ENCODE peak calls at places on chromosome 5, in seven cellular contexts. I is RWPE1; H is glutamatergic neuron; T is mesothelial cell of epicardium; W is left ventricle myocardium inferior; C is DMS153; A is naive thymus-derived CD8-positive, alpha-beta T cell. P is an unnamed sample.

GRCh38 chr5:171313481-171314206 is 4.6 kb downstream of the TLX3 start:
- DNase-seq in I (no peak), H (no peak), T (no peak), W (no peak), C (no peak), A (no peak), P (no peak)

GRCh38 chr5:150434502-150434901 is 15.0 kb downstream of the RPS14 start:
- DNase-seq in I (peak), H (no peak), T (no peak), W (no peak), C (no peak), A (no peak), P (peak)

GRCh38 chr5:139426222-139426885 is 13.0 kb downstream of the DNAJC18 start:
- DNase-seq in I (no peak), H (no peak), T (no peak), W (no peak), C (no peak), A (no peak), P (no peak)

GRCh38 chr5:1961304-1961946 is 78.7 kb upstream of the IRX4 start:
- DNase-seq in I (no peak), H (no peak), T (no peak), W (no peak), C (no peak), A (no peak), P (no peak)

GRCh38 chr5:52870448-52870847 is 82.7 kb downstream of the ITGA1 start:
- DNase-seq in I (peak), H (peak), T (no peak), W (no peak), C (no peak), A (no peak), P (no peak)

GRCh38 chr5:139140631-139141071 is 57.5 kb downstream of the SIL1 start:
- DNase-seq in I (no peak), H (no peak), T (no peak), W (no peak), C (no peak), A (no peak), P (peak)

GRCh38 chr5:14268236-14268701 is 125.1 kb downstream of the TRIO start:
- DNase-seq in I (peak), H (no peak), T (no peak), W (no peak), C (no peak), A (no peak), P (peak)

GRCh38 chr5:57655228-57655627 is 172.6 kb upstream of the ACTBL2 start:
- DNase-seq in I (no peak), H (no peak), T (no peak), W (no peak), C (no peak), A (no peak), P (no peak)

GRCh38 chr5:91272858-91273257 is 110.3 kb downstream of the ARRDC3 start:
- DNase-seq in I (no peak), H (no peak), T (no peak), W (no peak), C (no peak), A (no peak), P (no peak)

GRCh38 chr5:72427488-72428437 is 79.4 kb downstream of the ZNF366 start:
- DNase-seq in I (peak), H (no peak), T (peak), W (no peak), C (no peak), A (no peak), P (no peak)

GRCh38 chr5:1936413-1936812 is 53.7 kb upstream of the IRX4 start:
- DNase-seq in I (peak), H (no peak), T (no peak), W (no peak), C (no peak), A (no peak), P (no peak)

GRCh38 chr5:157689942-157690689 is 18.8 kb downstream of the C5orf52 start:
- DNase-seq in I (no peak), H (no peak), T (no peak), W (no peak), C (no peak), A (no peak), P (no peak)